ENCODE peak calls at places on chromosomes 12 and 14, in six cellular contexts. P is RWPE2; M is CD4-positive, alpha-beta T cell; J is stomach; S is PC-9; F is H9. C is an unnamed sample.

GRCh38 chr12:49091056-49091835 is 3.4 kb downstream of the DHH start:
- DNase-seq in S (no peak), M (no peak), P (no peak), J (no peak), F (peak), C (no peak)

GRCh38 chr12:131735863-131736806 is 25.2 kb downstream of the SFSWAP start:
- DNase-seq in F (no peak), P (no peak), S (no peak), J (no peak), M (no peak), C (no peak)

GRCh38 chr12:44873898-44874297 is 2.2 kb downstream of the NELL2 start:
- DNase-seq in J (no peak), M (no peak), P (no peak), F (no peak), S (no peak), C (no peak)

GRCh38 chr12:24890048-24890447 is 58.9 kb downstream of the BCAT1 start:
- DNase-seq in F (no peak), S (no peak), J (no peak), P (no peak), M (no peak), C (no peak)

GRCh38 chr12:31035226-31035625 is 38.4 kb upstream of the DDX11 start:
- DNase-seq in P (no peak), J (no peak), S (no peak), M (no peak), F (no peak), C (no peak)

GRCh38 chr14:77044776-77045569 is 16.5 kb upstream of the IRF2BPL start:
- DNase-seq in P (no peak), M (no peak), F (no peak), S (peak), J (no peak), C (peak)

GRCh38 chr12:4900327-4900726 is 9.4 kb upstream of the KCNA1 start:
- DNase-seq in P (no peak), F (no peak), S (no peak), M (no peak), J (no peak), C (no peak)

GRCh38 chr12:26017484-26018211 is 59.2 kb downstream of the RASSF8 start:
- DNase-seq in M (no peak), J (no peak), F (peak), P (no peak), S (no peak), C (no peak)

GRCh38 chr12:94282675-94283074 is 134.3 kb downstream of the PLXNC1 start:
- DNase-seq in F (no peak), J (peak), P (no peak), M (peak), S (no peak), C (no peak)

GRCh38 chr12:131749618-131750315 is 38.9 kb downstream of the SFSWAP start:
- DNase-seq in P (no peak), S (no peak), J (no peak), M (no peak), F (no peak), C (no peak)

GRCh38 chr14:69879175-69880047 is at the start of gene SMOC1:
- DNase-seq in S (no peak), P (no peak), M (no peak), F (peak), J (peak), C (peak)

GRCh38 chr12:2339022-2339431 is 286.2 kb downstream of the CACNA1C start:
- DNase-seq in F (no peak), M (no peak), J (no peak), S (no peak), P (peak), C (no peak)

GRCh38 chr14:34710744-34711143 is 3.6 kb downstream of the CFL2 start:
- DNase-seq in J (no peak), S (no peak), P (no peak), F (no peak), M (no peak), C (no peak)

GRCh38 chr12:49296836-49297694 is 2.1 kb downstream of the PRPH start:
- DNase-seq in M (peak), P (peak), J (peak), S (peak), F (peak), C (no peak)

GRCh38 chr12:126551882-126552281 is 1486.6 kb downstream of the AACS start:
- DNase-seq in P (no peak), J (no peak), F (no peak), M (no peak), S (no peak), C (no peak)

GRCh38 chr14:49892301-49892635 is 614 bp upstream of the ARF6 start:
- DNase-seq in F (no peak), M (peak), J (peak), S (no peak), P (no peak), C (peak)

GRCh38 chr12:111314949-111315539 is 53.9 kb downstream of the PHETA1 start:
- DNase-seq in M (no peak), S (no peak), F (no peak), P (no peak), J (no peak), C (no peak)

GRCh38 chr12:93016752-93017350 is 87.8 kb upstream of the EEA1 start:
- DNase-seq in F (no peak), S (no peak), P (no peak), M (no peak), J (no peak), C (no peak)

GRCh38 chr12:95473440-95473946 is 459 bp upstream of the METAP2 start:
- DNase-seq in F (peak), M (peak), P (no peak), S (peak), J (peak), C (peak)

DNA sequence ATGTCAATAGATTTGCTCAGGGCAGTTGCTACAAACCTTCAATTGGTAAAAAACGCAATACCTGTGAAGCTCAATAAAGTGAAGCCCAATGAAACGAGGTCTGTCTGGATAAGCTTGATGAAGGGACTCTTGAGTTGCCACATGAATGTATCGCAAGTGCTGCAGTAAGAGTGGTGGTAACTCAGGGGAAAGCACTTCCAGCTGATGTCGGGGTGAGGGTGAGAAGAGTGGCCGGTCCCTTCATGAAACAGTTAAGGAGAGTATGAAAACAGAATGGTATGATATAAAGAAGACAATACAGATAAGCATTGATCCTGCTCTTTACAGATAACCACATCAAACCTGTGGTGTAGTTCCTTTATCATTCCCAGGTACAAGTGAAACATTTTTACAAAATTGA is 83.4 kb upstream of the EVL start:
- DNase-seq in M (no peak), P (no peak), F (no peak), S (no peak), J (no peak), C (no peak)
- TF ChIP-seq CTCF in M (no peak), P (no peak), F (no peak), S (no peak), J (no peak), C (no peak)

GRCh38 chr14:61344437-61345143 is 23.2 kb downstream of the PRKCH start:
- DNase-seq in M (no peak), S (no peak), J (no peak), F (no peak), P (no peak), C (no peak)
- H3K27ac ChIP-seq in M (peak), S (no peak), J (peak), F (no peak), P (peak), C (peak)

GRCh38 chr12:52975820-52976573 is 27.1 kb downstream of the KRT18 start:
- DNase-seq in P (peak), F (peak), S (peak), M (no peak), J (peak), C (peak)
- TF ChIP-seq CTCF in P (peak), F (peak), S (peak), M (no peak), J (no peak), C (no peak)

GRCh38 chr12:129552996-129553750 is 350.7 kb downstream of the TMEM132D start:
- DNase-seq in P (no peak), F (no peak), J (no peak), S (no peak), M (no peak), C (no peak)

GRCh38 chr12:129563266-129563665 is 340.6 kb downstream of the TMEM132D start:
- DNase-seq in M (no peak), S (no peak), J (no peak), P (no peak), F (no peak), C (no peak)

GRCh38 chr12:129559756-129560155 is 344.1 kb downstream of the TMEM132D start:
- DNase-seq in F (no peak), M (no peak), P (no peak), J (no peak), S (no peak), C (no peak)

GRCh38 chr12:129558036-129558435 is 345.8 kb downstream of the TMEM132D start:
- DNase-seq in S (no peak), F (no peak), M (no peak), J (no peak), P (no peak), C (no peak)
- H3K27ac ChIP-seq in S (no peak), F (no peak), M (no peak), J (no peak), P (no peak), C (no peak)

GRCh38 chr14:78902010-78902623 is 731.9 kb downstream of the NRXN3 start:
- DNase-seq in S (peak), J (peak), F (peak), P (no peak), M (no peak), C (no peak)
- TF ChIP-seq CTCF in S (peak), J (no peak), F (peak), P (peak), M (no peak), C (peak)

GRCh38 chr12:20120296-20120695 is 248.0 kb upstream of the PDE3A start:
- DNase-seq in P (no peak), J (no peak), S (no peak), F (no peak), M (no peak), C (no peak)
- H3K27ac ChIP-seq in P (no peak), J (no peak), S (no peak), F (no peak), M (no peak), C (no peak)